ENCODE peak calls at places on chromosomes 12 and 14, in four cellular contexts. B is MM.1S, I is OCI-LY7, K is HCT116. F is an unnamed sample. For H3K9me2, the result is how much of the 10 kb centered on the place peaks cover.

GRCh38 chr12:54217774-54218221 is 29.0 kb upstream of the SMUG1 start:
- DNase-seq in K (no peak), B (peak), I (peak), F (peak)

GRCh38 chr12:130711751-130712150 is 4.3 kb downstream of the RIMBP2 start:
- DNase-seq in B (peak), I (no peak), K (no peak), F (no peak)

GRCh38 chr12:86496595-86496994 is 240.4 kb upstream of the MGAT4C start:
- DNase-seq in B (no peak), K (no peak), I (no peak), F (no peak)

GRCh38 chr14:58605465-58605864 is 32.3 kb upstream of the DACT1 start:
- DNase-seq in B (no peak), I (no peak), K (no peak), F (no peak)

GRCh38 chr14:76077340-76077739 is 74.4 kb upstream of the GPATCH2L start:
- DNase-seq in B (no peak), K (no peak), I (no peak), F (no peak)

GRCh38 chr12:49706351-49707126 is 666 bp downstream of the FMNL3 start:
- DNase-seq in K (no peak), I (peak), B (no peak), F (peak)

GRCh38 chr12:41051909-41052308 is 136.2 kb upstream of the PDZRN4 start:
- DNase-seq in K (no peak), B (no peak), I (no peak), F (no peak)

GRCh38 chr14:94707494-94707893 is 62.4 kb downstream of the GSC start:
- DNase-seq in I (peak), B (no peak), K (no peak), F (no peak)

GRCh38 chr12:79373896-79374499 is 316.8 kb downstream of the PAWR start:
- DNase-seq in K (no peak), I (peak), B (peak), F (peak)

GRCh38 chr12:92065018-92065499 is 80.6 kb downstream of the BTG1 start:
- DNase-seq in B (peak), I (peak), K (no peak), F (peak)

GRCh38 chr12:643478-644292 is 19.6 kb downstream of the NINJ2 start:
- DNase-seq in K (no peak), B (no peak), I (peak), F (peak)

GRCh38 chr12:132397934-132398385 is 68.6 kb upstream of the GALNT9 start:
- DNase-seq in K (no peak), I (no peak), B (no peak), F (no peak)

GRCh38 chr12:24937553-24938244 is 11.2 kb downstream of the BCAT1 start:
- DNase-seq in K (no peak), I (no peak), B (no peak), F (peak)

GRCh38 chr12:11663128-11663527 is 13.7 kb downstream of the ETV6 start:
- DNase-seq in B (no peak), I (no peak), K (no peak), F (no peak)

GRCh38 chr12:119259483-119259882 is 75.0 kb upstream of the CCDC60 start:
- DNase-seq in B (no peak), K (no peak), I (no peak), F (no peak)

GRCh38 chr14:69077841-69078240 is 75.1 kb downstream of the DCAF5 start:
- DNase-seq in K (no peak), I (no peak), B (no peak), F (peak)

GRCh38 chr14:35332517-35333346 is 40.5 kb downstream of the PSMA6 start:
- DNase-seq in B (peak), K (no peak), I (no peak), F (peak)

GRCh38 chr12:112971248-112971647 is 7.1 kb upstream of the OAS2 start:
- DNase-seq in I (no peak), B (no peak), K (no peak), F (no peak)

GRCh38 chr14:91300283-91300841 is 55.9 kb upstream of the GPR68 start:
- DNase-seq in B (no peak), K (no peak), I (no peak), F (no peak)

GRCh38 chr14:68787235-68787727 is 5.6 kb downstream of the ZFP36L1 start:
- DNase-seq in I (no peak), K (no peak), B (no peak), F (peak)

GRCh38 chr14:37436519-37436918 is 158.5 kb downstream of the FOXA1 start:
- DNase-seq in I (no peak), K (no peak), B (no peak), F (no peak)

GRCh38 chr14:76968621-76969063 is 59.9 kb downstream of the IRF2BPL start:
- DNase-seq in K (no peak), B (no peak), I (no peak), F (no peak)

GRCh38 chr14:64632056-64632455 is 72.2 kb upstream of the PLEKHG3 start:
- DNase-seq in K (no peak), B (no peak), I (no peak), F (peak)

GRCh38 chr12:49121047-49121696 is 10.0 kb downstream of the TUBA1B start:
- DNase-seq in B (no peak), K (peak), I (peak), F (peak)

GRCh38 chr14:103698380-103699260 is 16.6 kb downstream of the XRCC3 start:
- DNase-seq in K (no peak), B (no peak), I (peak), F (no peak)

GRCh38 chr12:27333311-27334009 is 824 bp downstream of the BMAL2 start:
- DNase-seq in B (peak), I (no peak), K (no peak), F (peak)

GRCh38 chr14:77980475-77981321 is 180.8 kb downstream of the ADCK1 start:
- DNase-seq in I (no peak), K (no peak), B (no peak), F (no peak)
- H3K27ac ChIP-seq in I (no peak), K (no peak), B (no peak), F (no peak)

GRCh38 chr12:122785503-122785902 is 11.1 kb downstream of the CCDC62 start:
- DNase-seq in K (no peak), I (no peak), B (peak), F (no peak)

GRCh38 chr12:122788387-122788786 is 14.0 kb downstream of the CCDC62 start:
- DNase-seq in K (no peak), B (no peak), I (no peak), F (peak)

GRCh38 chr12:122789637-122790036 is 15.3 kb downstream of the CCDC62 start:
- DNase-seq in K (no peak), B (no peak), I (no peak), F (no peak)

GRCh38 chr12:122793685-122794106 is 19.3 kb downstream of the CCDC62 start:
- DNase-seq in K (peak), I (peak), B (peak), F (peak)

DNA sequence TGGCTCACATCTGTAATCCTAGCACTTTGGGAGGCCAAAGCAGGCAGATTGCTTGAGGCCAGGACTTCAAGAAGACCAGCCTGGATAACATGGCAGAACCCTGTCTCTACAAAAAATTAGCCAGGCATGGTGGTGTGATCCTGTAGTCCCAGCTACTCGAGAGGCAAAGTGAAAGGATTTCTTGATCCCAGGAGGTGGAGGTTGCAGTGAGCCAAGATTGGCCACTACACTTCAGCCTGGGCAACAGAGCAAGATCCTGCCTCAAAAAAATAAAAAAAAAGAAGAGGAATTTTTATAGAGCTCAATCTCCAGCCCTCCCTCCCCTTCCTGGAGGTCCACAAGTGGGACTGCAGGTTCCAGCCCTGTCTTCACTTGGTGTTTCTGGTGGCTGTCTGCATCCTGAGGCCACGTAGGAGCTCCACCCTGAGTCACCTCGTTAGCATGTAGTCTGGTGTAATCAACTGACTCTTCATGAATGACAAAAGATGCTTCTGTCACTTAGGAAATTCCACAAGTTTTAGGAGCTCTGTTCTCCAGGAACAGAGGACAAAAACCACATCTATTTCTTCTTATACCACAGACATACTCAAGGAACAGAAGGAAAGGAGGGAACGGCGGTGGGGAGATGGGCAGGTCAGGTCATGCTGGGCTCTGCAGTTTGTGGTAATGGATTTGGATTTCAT is 16.2 kb downstream of the CCDC62 start:
- DNase-seq in B (no peak), I (no peak), K (no peak), F (peak)
- H3K9me2 ChIP-seq in B (under half), I (under half), K (under half), F (under half)

DNA sequence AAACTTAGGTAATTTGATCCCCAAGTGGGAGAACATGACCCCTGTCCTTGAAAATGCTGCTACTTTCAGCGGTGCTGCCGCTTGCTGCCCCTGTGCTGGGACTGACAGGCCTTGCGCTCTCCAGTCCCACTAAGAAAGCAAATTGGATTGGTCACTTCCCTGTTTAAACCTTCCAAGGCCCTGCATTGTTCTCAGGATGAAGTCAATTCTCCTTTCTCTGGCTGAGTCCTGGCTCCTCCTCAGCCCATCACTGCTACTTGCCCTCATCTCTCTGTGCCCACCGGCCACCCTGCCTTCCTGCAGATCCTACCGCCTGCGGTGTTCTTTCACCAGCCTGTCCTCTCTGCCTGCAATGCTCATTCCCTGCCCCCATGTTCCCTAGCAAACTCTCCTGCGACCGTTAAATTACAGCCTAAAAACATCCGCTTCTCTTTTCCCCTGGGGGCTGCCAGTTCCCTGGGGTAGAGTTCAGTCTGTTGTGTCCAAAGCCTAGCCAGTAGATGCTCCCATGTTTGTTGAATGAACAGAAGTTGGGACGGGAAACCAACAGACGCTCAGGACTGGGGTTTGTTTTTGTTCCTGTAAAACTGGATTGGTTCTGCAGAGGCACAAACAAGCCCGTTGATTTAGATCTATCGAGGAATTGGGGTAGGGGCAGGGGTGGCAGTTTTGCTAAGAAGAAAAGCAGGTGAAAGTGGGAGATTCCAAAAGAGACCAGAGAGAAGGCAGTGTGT is 127.3 kb upstream of the HIF1A start:
- DNase-seq in B (no peak), I (peak), K (no peak), F (no peak)
- TF ChIP-seq EZH2phosphoT487 in B (no peak), I (no peak), K (no peak), F (no peak)

GRCh38 chr14:23168246-23168645 is 15.2 kb downstream of the SLC7A8 start:
- DNase-seq in I (no peak), K (no peak), B (no peak), F (no peak)
- H3K27ac ChIP-seq in I (no peak), K (no peak), B (no peak), F (no peak)

GRCh38 chr14:98458702-98459101 is 813.3 kb downstream of the BCL11B start:
- DNase-seq in B (no peak), K (no peak), I (no peak), F (no peak)
- H3K9me2 ChIP-seq in B (under half), K (under half), I (under half), F (under half)

GRCh38 chr12:110841007-110841406 is 5.8 kb upstream of the CCDC63 start:
- DNase-seq in K (no peak), B (no peak), I (no peak), F (no peak)
- TF ChIP-seq EZH2phosphoT487 in K (no peak), B (no peak), I (no peak), F (no peak)

GRCh38 chr14:61812347-61813100 is 50.3 kb downstream of the SNAPC1 start:
- DNase-seq in B (no peak), K (no peak), I (no peak), F (peak)
- H3K27ac ChIP-seq in B (no peak), K (no peak), I (no peak), F (no peak)